ENCODE peak calls at places on chromosomes 16 and 17, in four cellular contexts. P is uterus, M is testis, R is right lobe of liver. N is an unnamed sample.

GRCh38 chr16:85327731-85328664 is 215.7 kb upstream of the CIBAR2 start:
- DNase-seq in P (no peak), M (peak; percentile 77), R (no peak), N (no peak)

GRCh38 chr17:41785091-41785875 is 1.2 kb downstream of the JUP start:
- DNase-seq in P (no peak), M (no peak), R (no peak), N (peak; percentile 44)

GRCh38 chr17:17051791-17052461 is 9.7 kb downstream of the MPRIP start:
- DNase-seq in P (no peak), M (peak; percentile 54), R (peak; percentile 63), N (peak; percentile 57)

GRCh38 chr16:75238132-75238852 is 13.1 kb downstream of the BCAR1 start:
- DNase-seq in P (peak; percentile 91), M (peak; percentile 94), R (no peak), N (peak; percentile 62)

GRCh38 chr17:10681866-10682446 is 15.4 kb downstream of the SCO1 start:
- DNase-seq in P (no peak), M (no peak), R (no peak), N (no peak)

GRCh38 chr17:30600830-30601494 is 123.8 kb downstream of the GOSR1 start:
- DNase-seq in P (no peak), M (peak; percentile 21), R (no peak), N (peak; percentile 36)

GRCh38 chr16:88472637-88473205 is 19.6 kb downstream of the ZFPM1 start:
- DNase-seq in P (no peak), M (no peak), R (no peak), N (no peak)

GRCh38 chr17:75430159-75430748 is 24.8 kb upstream of the GRB2 start:
- DNase-seq in P (no peak), M (peak; percentile 26), R (no peak), N (peak; percentile 36)

GRCh38 chr16:24088767-24089166 is 167.4 kb upstream of the CACNG3 start:
- DNase-seq in P (no peak), M (no peak), R (no peak), N (no peak)

GRCh38 chr17:75844530-75845057 is 390 bp upstream of the UNC13D start:
- DNase-seq in P (no peak), M (no peak), R (no peak), N (peak; percentile 85)

GRCh38 chr17:957856-958421 is 21.6 kb downstream of the NXN start:
- DNase-seq in P (no peak), M (no peak), R (no peak), N (no peak)

GRCh38 chr17:14015286-14015685 is 54.0 kb upstream of the COX10 start:
- DNase-seq in P (no peak), M (no peak), R (no peak), N (no peak)

GRCh38 chr16:4360538-4361021 is 9.5 kb upstream of the PAM16 start:
- DNase-seq in P (no peak), M (no peak), R (no peak), N (no peak)

GRCh38 chr16:21996923-21997692 is 3.8 kb downstream of the PDZD9 start:
- DNase-seq in P (no peak), M (no peak), R (no peak), N (no peak)

GRCh38 chr17:31745964-31746650 is 112.9 kb downstream of the COPRS start:
- DNase-seq in P (no peak), M (no peak), R (no peak), N (no peak)

GRCh38 chr16:27849621-27850020 is 213.9 kb downstream of the GSG1L start:
- DNase-seq in P (no peak), M (no peak), R (no peak), N (no peak)

GRCh38 chr16:83973077-83973476 is 5.0 kb downstream of the NECAB2 start:
- DNase-seq in P (no peak), M (no peak), R (no peak), N (no peak)

GRCh38 chr17:74217036-74217725 is 3.8 kb downstream of the TTYH2 start:
- DNase-seq in P (no peak), M (no peak), R (no peak), N (no peak)

GRCh38 chr16:47925811-47926460 is 229.9 kb downstream of the ABCC12 start:
- DNase-seq in P (no peak), M (no peak), R (no peak), N (no peak)

GRCh38 chr17:74521701-74522201 is 9.5 kb downstream of the CD300LB start:
- DNase-seq in P (no peak), M (no peak), R (peak; percentile 50), N (no peak)

GRCh38 chr17:34163681-34164080 is 91.4 kb upstream of the CCL2 start:
- DNase-seq in P (no peak), M (peak; percentile 26), R (no peak), N (no peak)

GRCh38 chr17:54435966-54436365 is 464.7 kb upstream of the TOM1L1 start:
- DNase-seq in P (no peak), M (no peak), R (no peak), N (no peak)

GRCh38 chr16:733382-734207 is 6.7 kb downstream of the HAGHL start:
- DNase-seq in P (no peak), M (no peak), R (no peak), N (no peak)

GRCh38 chr17:48062273-48062672 is 14.1 kb downstream of the NFE2L1 start:
- DNase-seq in P (no peak), M (no peak), R (no peak), N (no peak)

GRCh38 chr16:65249768-65250167 is 127.9 kb upstream of the CDH11 start:
- DNase-seq in P (peak; percentile 52), M (peak; percentile 85), R (peak; percentile 37), N (no peak)

GRCh38 chr17:16504974-16505373 is 13.0 kb upstream of the LRRC75A start:
- DNase-seq in P (no peak), M (no peak), R (no peak), N (no peak)

GRCh38 chr17:80942360-80943345 is 49.0 kb upstream of the CHMP6 start:
- DNase-seq in P (peak; percentile 97), M (peak; percentile 97), R (peak; percentile 67), N (peak; percentile 88)

GRCh38 chr16:68665501-68665900 is 20.4 kb downstream of the CDH3 start:
- DNase-seq in P (no peak), M (no peak), R (no peak), N (no peak)

GRCh38 chr16:56356276-56357241 is 68.8 kb downstream of the AMFR start:
- DNase-seq in P (peak; percentile 73), M (peak; percentile 88), R (peak; percentile 88), N (peak; percentile 81)
- H3K4me3 ChIP-seq in P (peak overlapping the region; percentile 29), M (peak overlapping the region; percentile 13), R (peak overlapping the region; percentile 44), N (peak overlapping the region; percentile 51)

DNA sequence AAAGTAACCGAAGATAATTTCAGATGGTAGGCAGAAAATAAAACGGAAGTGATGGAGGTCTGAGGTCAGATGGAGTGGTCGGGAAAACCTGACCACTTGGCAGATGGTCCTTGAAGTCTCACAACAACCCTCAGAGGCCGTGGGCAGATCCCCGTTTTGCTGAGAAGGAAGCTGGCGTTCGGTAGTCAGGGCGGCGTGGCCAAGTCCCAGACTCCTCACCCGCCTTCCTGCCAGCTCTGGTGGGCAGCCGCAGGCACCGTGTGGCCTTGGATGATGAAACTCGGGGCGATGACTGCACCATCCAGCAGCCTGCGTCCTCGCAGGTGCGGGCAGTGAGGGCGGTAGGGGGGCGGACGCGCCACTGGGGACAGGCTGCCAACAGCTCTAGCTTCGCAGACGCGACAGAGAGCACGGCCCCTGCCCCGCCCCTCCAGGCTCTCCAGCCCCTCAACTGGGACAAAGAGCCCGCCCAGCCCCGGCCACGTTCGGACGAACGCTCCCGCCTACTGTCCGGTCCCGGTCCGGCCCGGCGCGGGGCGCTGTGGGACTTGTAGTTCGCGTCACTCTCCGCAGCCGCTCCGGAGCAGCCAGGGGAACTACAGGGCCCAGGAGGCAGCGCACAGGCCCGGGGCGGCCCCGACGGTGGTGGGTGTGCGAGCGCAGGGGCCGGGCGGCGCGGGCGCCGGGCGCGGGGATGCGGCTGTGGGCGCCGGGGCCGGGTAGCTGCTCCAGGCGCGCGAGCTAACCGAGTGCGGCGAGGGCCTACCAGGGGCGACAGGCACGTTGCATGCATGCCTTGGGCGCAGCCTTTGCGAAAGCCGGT is at the start of gene GPT2:
- DNase-seq in P (peak; percentile 93), M (peak; percentile 97), R (peak; percentile 100), N (peak; percentile 98)
- TF ChIP-seq POLR2A in P (peak; percentile 37), M (no peak), R (peak; percentile 88), N (peak; percentile 62)

DNA sequence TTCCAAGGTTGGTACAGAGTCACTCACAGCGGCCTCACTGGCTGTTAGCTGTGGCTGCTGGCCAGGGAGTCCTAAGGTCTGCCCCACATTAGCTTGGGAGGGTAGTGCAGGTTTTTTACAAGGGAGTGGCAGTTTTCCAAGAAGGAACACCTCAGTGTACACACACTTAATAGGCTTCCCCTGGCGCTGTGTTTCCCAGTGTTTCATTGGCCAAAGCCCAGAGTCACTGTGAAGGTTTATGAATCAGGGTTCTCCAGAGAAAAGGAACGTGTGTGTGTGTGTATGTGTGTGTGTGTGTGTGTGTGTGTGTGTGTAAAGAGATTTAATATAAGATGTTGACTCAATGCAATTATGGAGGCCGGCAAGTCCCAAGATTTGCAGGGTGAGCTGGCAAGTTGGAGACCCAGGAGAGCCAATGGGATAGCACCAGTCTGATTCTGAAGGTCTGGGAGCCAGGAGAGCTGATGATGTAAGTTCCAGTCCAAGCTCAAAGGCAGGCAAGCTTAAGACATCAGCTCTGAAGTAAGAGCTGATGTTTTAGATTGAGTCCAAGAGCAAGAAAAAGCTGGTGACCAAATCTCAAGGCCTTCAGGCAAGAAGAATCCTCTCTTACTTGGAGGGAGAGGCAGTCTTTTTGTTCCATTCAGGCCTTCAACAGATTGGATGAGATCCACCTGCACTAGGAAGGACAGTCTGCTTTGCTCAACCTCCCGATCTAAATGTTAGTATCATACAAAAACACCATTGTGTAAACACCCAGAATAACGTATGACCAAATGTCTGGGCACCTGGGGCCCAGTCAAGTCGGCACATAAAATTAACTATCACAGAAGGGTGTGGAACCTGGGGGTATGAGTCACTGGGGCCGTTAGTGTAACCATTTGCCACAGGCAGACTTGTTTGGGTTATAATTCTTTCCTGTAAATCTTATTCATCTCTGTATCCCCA is 206.8 kb downstream of the PRKCA start:
- DNase-seq in P (no peak), M (no peak), R (peak; percentile 70), N (peak; percentile 84)
- H3K4me3 ChIP-seq in P (no peak overlapping the region), M (no peak overlapping the region), R (no peak overlapping the region), N (no peak overlapping the region)

DNA sequence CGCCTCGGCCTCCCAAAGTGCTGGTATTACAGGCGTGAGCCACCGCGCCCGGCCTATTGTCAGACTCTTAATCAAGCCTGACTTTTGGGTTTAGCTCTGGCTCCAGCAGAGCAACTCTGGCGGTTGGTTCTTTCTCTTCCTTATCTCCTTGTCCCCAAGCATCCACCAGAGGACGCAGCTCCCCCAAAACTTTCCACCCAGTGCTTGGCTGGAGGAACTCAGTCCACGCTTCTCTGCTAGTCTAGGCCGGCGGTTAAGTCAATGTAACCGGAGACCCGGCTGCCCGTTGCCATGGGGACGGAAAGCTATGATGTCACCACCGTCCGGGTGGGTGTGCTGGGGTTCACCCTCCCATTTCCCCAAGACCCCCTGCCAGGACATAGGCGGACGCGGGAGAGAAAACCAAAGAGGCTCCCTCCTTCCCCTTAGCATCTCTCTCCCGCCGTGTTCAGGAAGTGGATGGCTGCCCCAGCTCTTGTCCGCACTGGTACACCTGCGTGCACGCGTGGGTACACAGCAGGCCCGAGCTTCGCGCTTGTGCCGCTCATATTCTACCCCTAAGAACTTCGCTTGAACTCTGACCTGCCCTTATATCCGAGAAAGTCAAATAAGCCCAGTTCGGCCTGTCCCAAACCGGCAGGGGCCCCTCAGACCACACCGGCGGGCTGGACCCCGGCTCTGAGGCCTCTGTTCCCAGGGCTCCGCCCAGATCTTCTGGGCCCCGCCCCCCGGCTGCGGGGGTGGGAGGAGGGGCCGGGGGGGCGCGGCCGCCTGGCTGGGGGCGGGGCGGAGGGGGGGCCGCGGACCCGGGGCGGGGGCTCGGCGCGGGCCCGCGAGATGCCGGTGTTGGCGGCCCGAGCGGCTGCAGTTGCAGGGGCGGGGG is at the start of gene RND2:
- DNase-seq in P (peak; percentile 94), M (peak; percentile 94), R (peak; percentile 91), N (peak; percentile 87)
- TF ChIP-seq POLR2A in P (peak; percentile 82), M (no peak), R (peak; percentile 19), N (peak; percentile 21)